ENCODE peak calls at places on chromosomes 7 and 10, in four cellular contexts. M is SJSA1, J is nucleus accumbens, K is heart right ventricle. H is an unnamed sample.

GRCh38 chr7:29328050-29328449 is 133.5 kb downstream of the CHN2 start:
- DNase-seq in J (no peak), M (no peak), K (no peak), H (no peak)

GRCh38 chr7:620052-620451 is 100.4 kb upstream of the PDGFA start:
- DNase-seq in J (no peak), M (no peak), K (no peak), H (no peak)

GRCh38 chr7:105585850-105586500 is 4.7 kb upstream of the EFCAB10 start:
- DNase-seq in M (no peak), K (no peak), J (no peak), H (no peak)

GRCh38 chr10:83212632-83213349 is 926.5 kb upstream of the GHITM start:
- DNase-seq in K (no peak), J (no peak), M (no peak), H (no peak)

GRCh38 chr10:97079157-97079435 is 106.7 kb downstream of the SLIT1 start:
- DNase-seq in J (no peak), K (no peak), M (no peak), H (no peak)

GRCh38 chr10:6494934-6495592 is 85.0 kb downstream of the PRKCQ start:
- DNase-seq in K (no peak), J (no peak), M (no peak), H (no peak)

GRCh38 chr10:121668336-121669009 is 70.2 kb upstream of the FGFR2 start:
- DNase-seq in K (peak; percentile 72), J (peak; percentile 15), M (no peak), H (peak; percentile 63)

GRCh38 chr7:7554647-7555575 is 11.8 kb upstream of the MIOS start:
- DNase-seq in M (no peak), K (no peak), J (no peak), H (no peak)

GRCh38 chr10:29862926-29863614 is 196.3 kb downstream of the JCAD start:
- DNase-seq in J (no peak), M (no peak), K (no peak), H (no peak)

GRCh38 chr10:89183571-89183970 is 23.5 kb downstream of the CH25H start:
- DNase-seq in K (no peak), M (no peak), J (no peak), H (no peak)

GRCh38 chr10:100184426-100185219 is 1.2 kb downstream of the ERLIN1 start:
- DNase-seq in K (no peak), J (no peak), M (no peak), H (no peak)

GRCh38 chr10:52779541-52780390 is 7.2 kb upstream of the MBL2 start:
- DNase-seq in K (peak; percentile 40), J (no peak), M (peak; percentile 59), H (peak; percentile 82)

GRCh38 chr7:1466524-1467271 is 7.4 kb upstream of the MICALL2 start:
- DNase-seq in K (peak; percentile 81), M (peak; percentile 65), J (no peak), H (peak; percentile 88)

GRCh38 chr10:75424553-75424952 is 6.9 kb upstream of the LRMDA start:
- DNase-seq in K (no peak), M (no peak), J (no peak), H (no peak)

GRCh38 chr7:148340438-148340837 is 250.1 kb upstream of the C7orf33 start:
- DNase-seq in M (no peak), K (no peak), J (no peak), H (no peak)

GRCh38 chr10:12826800-12827372 is 174.6 kb downstream of the CCDC3 start:
- DNase-seq in K (no peak), M (no peak), J (no peak), H (peak; percentile 68)

GRCh38 chr10:103238506-103239252 is 7.0 kb upstream of the RPEL1 start:
- DNase-seq in K (peak; percentile 33), M (peak; percentile 56), J (no peak), H (no peak)

GRCh38 chr10:36097696-36098095 is 455.6 kb upstream of the FZD8 start:
- DNase-seq in M (no peak), K (no peak), J (no peak), H (no peak)

GRCh38 chr7:28957064-28957821 is 887 bp downstream of the TRIL start:
- DNase-seq in K (no peak), J (no peak), M (no peak), H (peak; percentile 69)

GRCh38 chr10:17146888-17147287 is 17.3 kb upstream of the CUBN start:
- DNase-seq in J (no peak), K (no peak), M (no peak), H (no peak)

GRCh38 chr7:131327626-131328386 is at the start of gene MKLN1:
- DNase-seq in M (peak; percentile 88), J (peak; percentile 51), K (peak; percentile 93), H (peak; percentile 97)